ENCODE peak calls at places on chromosomes 6 and 20, in seven cellular contexts. One of them, this sample, is unnamed.

GRCh38 chr6:169618526-169619490 is 83.0 kb downstream of the WDR27 start:
- DNase-seq in globus pallidus: no peak
- DNase-seq in fibroblast of lung: peak
- DNase-seq in EL: peak
- DNase-seq in CD8-positive, alpha-beta memory T cell: no peak
- DNase-seq in MCF 10A: peak
- DNase-seq in progenitor cell of endocrine pancreas: no peak
- DNase-seq in this sample: no peak

GRCh38 chr6:129016844-129017243 is 133.9 kb downstream of the LAMA2 start:
- DNase-seq in globus pallidus: no peak
- DNase-seq in fibroblast of lung: no peak
- DNase-seq in EL: no peak
- DNase-seq in CD8-positive, alpha-beta memory T cell: no peak
- DNase-seq in MCF 10A: no peak
- DNase-seq in progenitor cell of endocrine pancreas: no peak
- DNase-seq in this sample: no peak

GRCh38 chr20:36604952-36605308 is 649 bp upstream of the RAB5IF start:
- DNase-seq in globus pallidus: no peak
- DNase-seq in fibroblast of lung: no peak
- DNase-seq in EL: no peak
- DNase-seq in CD8-positive, alpha-beta memory T cell: no peak
- DNase-seq in MCF 10A: peak
- DNase-seq in progenitor cell of endocrine pancreas: no peak
- DNase-seq in this sample: peak

GRCh38 chr20:51531141-51531710 is 11.3 kb downstream of the NFATC2 start:
- DNase-seq in globus pallidus: no peak
- DNase-seq in fibroblast of lung: peak
- DNase-seq in EL: peak
- DNase-seq in CD8-positive, alpha-beta memory T cell: peak
- DNase-seq in MCF 10A: peak
- DNase-seq in progenitor cell of endocrine pancreas: no peak
- DNase-seq in this sample: no peak

GRCh38 chr6:44739163-44739562 is 351.7 kb downstream of the CDC5L start:
- DNase-seq in globus pallidus: no peak
- DNase-seq in fibroblast of lung: peak
- DNase-seq in EL: no peak
- DNase-seq in CD8-positive, alpha-beta memory T cell: no peak
- DNase-seq in MCF 10A: no peak
- DNase-seq in progenitor cell of endocrine pancreas: no peak
- DNase-seq in this sample: no peak

GRCh38 chr20:366042-366718 is 14.4 kb upstream of the TRIB3 start:
- DNase-seq in globus pallidus: no peak
- DNase-seq in fibroblast of lung: no peak
- DNase-seq in EL: no peak
- DNase-seq in CD8-positive, alpha-beta memory T cell: no peak
- DNase-seq in MCF 10A: peak
- DNase-seq in progenitor cell of endocrine pancreas: no peak
- DNase-seq in this sample: no peak

GRCh38 chr6:153003294-153003645 is 761 bp upstream of the MTRF1L start:
- DNase-seq in globus pallidus: peak
- DNase-seq in fibroblast of lung: no peak
- DNase-seq in EL: no peak
- DNase-seq in CD8-positive, alpha-beta memory T cell: no peak
- DNase-seq in MCF 10A: peak
- DNase-seq in progenitor cell of endocrine pancreas: no peak
- DNase-seq in this sample: no peak

GRCh38 chr6:36200154-36200891 is 3.8 kb downstream of the BRPF3 start:
- DNase-seq in globus pallidus: no peak
- DNase-seq in fibroblast of lung: no peak
- DNase-seq in EL: no peak
- DNase-seq in CD8-positive, alpha-beta memory T cell: no peak
- DNase-seq in MCF 10A: no peak
- DNase-seq in progenitor cell of endocrine pancreas: no peak
- DNase-seq in this sample: no peak

GRCh38 chr6:67361264-67361663 is 1273.8 kb upstream of the ADGRB3 start:
- DNase-seq in globus pallidus: no peak
- DNase-seq in fibroblast of lung: no peak
- DNase-seq in EL: no peak
- DNase-seq in CD8-positive, alpha-beta memory T cell: no peak
- DNase-seq in MCF 10A: peak
- DNase-seq in progenitor cell of endocrine pancreas: no peak
- DNase-seq in this sample: no peak

GRCh38 chr6:158663465-158664167 is 13.8 kb downstream of the SYTL3 start:
- DNase-seq in globus pallidus: no peak
- DNase-seq in fibroblast of lung: no peak
- DNase-seq in EL: no peak
- DNase-seq in CD8-positive, alpha-beta memory T cell: no peak
- DNase-seq in MCF 10A: no peak
- DNase-seq in progenitor cell of endocrine pancreas: no peak
- DNase-seq in this sample: no peak

GRCh38 chr6:71040043-71040442 is 83.2 kb upstream of the B3GAT2 start:
- DNase-seq in globus pallidus: no peak
- DNase-seq in fibroblast of lung: no peak
- DNase-seq in EL: no peak
- DNase-seq in CD8-positive, alpha-beta memory T cell: no peak
- DNase-seq in MCF 10A: no peak
- DNase-seq in progenitor cell of endocrine pancreas: no peak
- DNase-seq in this sample: no peak

GRCh38 chr6:12602951-12603710 is 113.4 kb upstream of the PHACTR1 start:
- DNase-seq in globus pallidus: peak
- DNase-seq in fibroblast of lung: peak
- DNase-seq in EL: peak
- DNase-seq in CD8-positive, alpha-beta memory T cell: no peak
- DNase-seq in MCF 10A: peak
- DNase-seq in progenitor cell of endocrine pancreas: no peak
- DNase-seq in this sample: no peak

GRCh38 chr20:50815162-50815989 is 20.5 kb downstream of the BCAS4 start:
- DNase-seq in globus pallidus: no peak
- DNase-seq in fibroblast of lung: peak
- DNase-seq in EL: peak
- DNase-seq in CD8-positive, alpha-beta memory T cell: no peak
- DNase-seq in MCF 10A: no peak
- DNase-seq in progenitor cell of endocrine pancreas: no peak
- DNase-seq in this sample: no peak

GRCh38 chr6:85640806-85641205 is 1.9 kb downstream of the SYNCRIP start:
- DNase-seq in globus pallidus: no peak
- DNase-seq in fibroblast of lung: no peak
- DNase-seq in EL: peak
- DNase-seq in CD8-positive, alpha-beta memory T cell: no peak
- DNase-seq in MCF 10A: no peak
- DNase-seq in progenitor cell of endocrine pancreas: no peak
- DNase-seq in this sample: no peak

GRCh38 chr6:125469915-125470314 is 168.1 kb upstream of the HDDC2 start:
- DNase-seq in globus pallidus: no peak
- DNase-seq in fibroblast of lung: no peak
- DNase-seq in EL: no peak
- DNase-seq in CD8-positive, alpha-beta memory T cell: no peak
- DNase-seq in MCF 10A: peak
- DNase-seq in progenitor cell of endocrine pancreas: no peak
- DNase-seq in this sample: no peak

GRCh38 chr20:33612001-33612400 is 50.1 kb upstream of the C20orf144 start:
- DNase-seq in globus pallidus: no peak
- DNase-seq in fibroblast of lung: no peak
- DNase-seq in EL: no peak
- DNase-seq in CD8-positive, alpha-beta memory T cell: no peak
- DNase-seq in MCF 10A: no peak
- DNase-seq in progenitor cell of endocrine pancreas: no peak
- DNase-seq in this sample: no peak

GRCh38 chr6:158894192-158894591 is 75.0 kb upstream of the EZR start:
- DNase-seq in globus pallidus: no peak
- DNase-seq in fibroblast of lung: peak
- DNase-seq in EL: peak
- DNase-seq in CD8-positive, alpha-beta memory T cell: no peak
- DNase-seq in MCF 10A: peak
- DNase-seq in progenitor cell of endocrine pancreas: no peak
- DNase-seq in this sample: no peak

GRCh38 chr6:15417811-15418210 is 171.9 kb downstream of the JARID2 start:
- DNase-seq in globus pallidus: no peak
- DNase-seq in fibroblast of lung: peak
- DNase-seq in EL: peak
- DNase-seq in CD8-positive, alpha-beta memory T cell: no peak
- DNase-seq in MCF 10A: peak
- DNase-seq in progenitor cell of endocrine pancreas: no peak
- DNase-seq in this sample: no peak

GRCh38 chr20:31593221-31594001 is 11.7 kb upstream of the ID1 start:
- DNase-seq in globus pallidus: no peak
- DNase-seq in fibroblast of lung: peak
- DNase-seq in EL: peak
- DNase-seq in CD8-positive, alpha-beta memory T cell: no peak
- DNase-seq in MCF 10A: peak
- DNase-seq in progenitor cell of endocrine pancreas: no peak
- DNase-seq in this sample: peak

GRCh38 chr6:17729223-17730077 is 22.7 kb upstream of the NUP153 start:
- DNase-seq in globus pallidus: no peak
- DNase-seq in fibroblast of lung: no peak
- DNase-seq in EL: no peak
- DNase-seq in CD8-positive, alpha-beta memory T cell: no peak
- DNase-seq in MCF 10A: peak
- DNase-seq in progenitor cell of endocrine pancreas: no peak
- DNase-seq in this sample: no peak

GRCh38 chr20:36173451-36173933 is 19.0 kb downstream of the EPB41L1 start:
- DNase-seq in globus pallidus: no peak
- DNase-seq in fibroblast of lung: peak
- DNase-seq in EL: no peak
- DNase-seq in CD8-positive, alpha-beta memory T cell: no peak
- DNase-seq in MCF 10A: no peak
- DNase-seq in progenitor cell of endocrine pancreas: no peak
- DNase-seq in this sample: no peak

GRCh38 chr6:14743465-14744211 is 502.2 kb upstream of the JARID2 start:
- DNase-seq in globus pallidus: no peak
- DNase-seq in fibroblast of lung: peak
- DNase-seq in EL: peak
- DNase-seq in CD8-positive, alpha-beta memory T cell: no peak
- DNase-seq in MCF 10A: peak
- DNase-seq in progenitor cell of endocrine pancreas: no peak
- DNase-seq in this sample: peak

GRCh38 chr6:155795173-155795796 is 339.6 kb upstream of the NOX3 start:
- DNase-seq in globus pallidus: no peak
- DNase-seq in fibroblast of lung: peak
- DNase-seq in EL: peak
- DNase-seq in CD8-positive, alpha-beta memory T cell: no peak
- DNase-seq in MCF 10A: no peak
- DNase-seq in progenitor cell of endocrine pancreas: no peak
- DNase-seq in this sample: no peak

GRCh38 chr6:109255946-109256628 is 126.2 kb downstream of the CD164 start:
- DNase-seq in globus pallidus: no peak
- DNase-seq in fibroblast of lung: no peak
- DNase-seq in EL: no peak
- DNase-seq in CD8-positive, alpha-beta memory T cell: no peak
- DNase-seq in MCF 10A: no peak
- DNase-seq in progenitor cell of endocrine pancreas: no peak
- DNase-seq in this sample: no peak

GRCh38 chr6:62446647-62447316 is 160.8 kb upstream of the KHDRBS2 start:
- DNase-seq in globus pallidus: no peak
- DNase-seq in fibroblast of lung: no peak
- DNase-seq in EL: no peak
- DNase-seq in CD8-positive, alpha-beta memory T cell: no peak
- DNase-seq in MCF 10A: no peak
- DNase-seq in progenitor cell of endocrine pancreas: no peak
- DNase-seq in this sample: no peak

GRCh38 chr6:53679446-53679933 is 13.9 kb upstream of the KLHL31 start:
- DNase-seq in globus pallidus: no peak
- DNase-seq in fibroblast of lung: peak
- DNase-seq in EL: peak
- DNase-seq in CD8-positive, alpha-beta memory T cell: peak
- DNase-seq in MCF 10A: peak
- DNase-seq in progenitor cell of endocrine pancreas: no peak
- DNase-seq in this sample: no peak

GRCh38 chr20:38114353-38114791 is 50.7 kb downstream of the TGM2 start:
- DNase-seq in globus pallidus: no peak
- DNase-seq in fibroblast of lung: peak
- DNase-seq in EL: peak
- DNase-seq in CD8-positive, alpha-beta memory T cell: no peak
- DNase-seq in MCF 10A: peak
- DNase-seq in progenitor cell of endocrine pancreas: no peak
- DNase-seq in this sample: no peak

GRCh38 chr20:14997791-14998190 is 660.4 kb upstream of the FLRT3 start:
- DNase-seq in globus pallidus: no peak
- DNase-seq in fibroblast of lung: peak
- DNase-seq in EL: peak
- DNase-seq in CD8-positive, alpha-beta memory T cell: no peak
- DNase-seq in MCF 10A: peak
- DNase-seq in progenitor cell of endocrine pancreas: no peak
- DNase-seq in this sample: no peak

GRCh38 chr6:106145741-106146227 is 59.6 kb downstream of the PRDM1 start:
- DNase-seq in globus pallidus: no peak
- DNase-seq in fibroblast of lung: peak
- DNase-seq in EL: peak
- DNase-seq in CD8-positive, alpha-beta memory T cell: no peak
- DNase-seq in MCF 10A: no peak
- DNase-seq in progenitor cell of endocrine pancreas: no peak
- DNase-seq in this sample: no peak

GRCh38 chr6:85866373-85866740 is 223.7 kb upstream of the SYNCRIP start:
- DNase-seq in globus pallidus: no peak
- DNase-seq in fibroblast of lung: peak
- DNase-seq in EL: no peak
- DNase-seq in CD8-positive, alpha-beta memory T cell: no peak
- DNase-seq in MCF 10A: peak
- DNase-seq in progenitor cell of endocrine pancreas: no peak
- DNase-seq in this sample: no peak

GRCh38 chr6:77463881-77464867 is 883 bp upstream of the HTR1B start:
- DNase-seq in globus pallidus: no peak
- DNase-seq in fibroblast of lung: no peak
- DNase-seq in EL: peak
- DNase-seq in CD8-positive, alpha-beta memory T cell: no peak
- DNase-seq in MCF 10A: no peak
- DNase-seq in progenitor cell of endocrine pancreas: peak
- DNase-seq in this sample: no peak

This sample was measured in right lobe of liver.